ENCODE peak calls at places on chromosomes 6 and 20, in eight cellular contexts. R is AG04450; N is dorsolateral prefrontal cortex; B is HL-60; H is naive thymus-derived CD4-positive, alpha-beta T cell; G is pancreas; M is IMR-90; O is bronchial epithelial cell. Z is an unnamed sample.

GRCh38 chr6:15623282-15624116 is 39.3 kb downstream of the DTNBP1 start:
- DNase-seq in R (no peak), N (no peak), B (no peak), H (peak), G (no peak), M (peak), O (peak), Z (no peak)

GRCh38 chr6:149887343-149887742 is 10.6 kb downstream of the RAET1E start:
- DNase-seq in R (no peak), N (no peak), B (no peak), H (no peak), G (no peak), M (peak), O (peak), Z (no peak)

GRCh38 chr6:2818593-2818992 is 23.1 kb downstream of the SERPINB1 start:
- DNase-seq in R (no peak), N (no peak), B (no peak), H (no peak), G (no peak), M (peak), O (peak), Z (no peak)

GRCh38 chr6:37459981-37460800 is 27.2 kb downstream of the CMTR1 start:
- DNase-seq in R (no peak), N (no peak), B (no peak), H (no peak), G (no peak), M (no peak), O (no peak), Z (no peak)

GRCh38 chr6:37262446-37263026 is 4.6 kb upstream of the TMEM217 start:
- DNase-seq in R (no peak), N (no peak), B (no peak), H (no peak), G (no peak), M (no peak), O (no peak), Z (peak)

GRCh38 chr6:163949367-163949766 is 534.8 kb downstream of the QKI start:
- DNase-seq in R (no peak), N (no peak), B (no peak), H (no peak), G (no peak), M (peak), O (no peak), Z (no peak)

GRCh38 chr6:152170702-152171667 is 363.5 kb downstream of the ESR1 start:
- DNase-seq in R (peak), N (no peak), B (no peak), H (no peak), G (no peak), M (peak), O (no peak), Z (no peak)

GRCh38 chr6:18148304-18149025 is 6.4 kb downstream of the TPMT start:
- DNase-seq in R (peak), N (no peak), B (no peak), H (no peak), G (no peak), M (peak), O (peak), Z (no peak)

GRCh38 chr6:14130431-14131075 is 13.0 kb downstream of the CD83 start:
- DNase-seq in R (no peak), N (no peak), B (no peak), H (no peak), G (no peak), M (peak), O (peak), Z (no peak)

GRCh38 chr6:7173843-7174503 is 66.2 kb downstream of the RREB1 start:
- DNase-seq in R (no peak), N (no peak), B (no peak), H (no peak), G (no peak), M (no peak), O (no peak), Z (no peak)

GRCh38 chr20:48571945-48572589 is 255.7 kb downstream of the PREX1 start:
- DNase-seq in R (no peak), N (no peak), B (no peak), H (no peak), G (no peak), M (no peak), O (no peak), Z (no peak)

GRCh38 chr6:151254451-151255081 is 14.8 kb downstream of the AKAP12 start:
- DNase-seq in R (no peak), N (no peak), B (no peak), H (no peak), G (no peak), M (peak), O (peak), Z (no peak)

GRCh38 chr6:106025655-106026054 is 60.5 kb upstream of the PRDM1 start:
- DNase-seq in R (no peak), N (no peak), B (no peak), H (no peak), G (no peak), M (peak), O (no peak), Z (no peak)

GRCh38 chr6:47478233-47479155 is 905 bp downstream of the CD2AP start:
- DNase-seq in R (no peak), N (no peak), B (peak), H (peak), G (no peak), M (peak), O (peak), Z (peak)

GRCh38 chr6:138673317-138674014 is 100.1 kb upstream of the CCDC28A start:
- DNase-seq in R (no peak), N (no peak), B (peak), H (no peak), G (no peak), M (no peak), O (no peak), Z (no peak)

GRCh38 chr6:159067334-159067733 is 22.5 kb upstream of the TAGAP start:
- DNase-seq in R (no peak), N (no peak), B (peak), H (no peak), G (no peak), M (no peak), O (peak), Z (no peak)

GRCh38 chr6:159084493-159085091 is 39.8 kb upstream of the TAGAP start:
- DNase-seq in R (no peak), N (no peak), B (no peak), H (no peak), G (no peak), M (peak), O (peak), Z (no peak)

GRCh38 chr6:71492668-71493067 is 204.1 kb downstream of the OGFRL1 start:
- DNase-seq in R (no peak), N (no peak), B (no peak), H (no peak), G (no peak), M (no peak), O (no peak), Z (no peak)

GRCh38 chr20:58614984-58615760 is 35.9 kb upstream of the STX16 start:
- DNase-seq in R (no peak), N (no peak), B (no peak), H (no peak), G (no peak), M (no peak), O (no peak), Z (peak)

GRCh38 chr6:15264902-15265761 is 19.3 kb downstream of the JARID2 start:
- DNase-seq in R (peak), N (peak), B (peak), H (no peak), G (no peak), M (peak), O (no peak), Z (peak)

GRCh38 chr6:56891754-56892153 is 63.2 kb upstream of the BEND6 start:
- DNase-seq in R (peak), N (no peak), B (no peak), H (no peak), G (no peak), M (peak), O (no peak), Z (no peak)

GRCh38 chr20:56710577-56711465 is 81.7 kb downstream of the TFAP2C start:
- DNase-seq in R (no peak), N (no peak), B (no peak), H (no peak), G (no peak), M (peak), O (peak), Z (no peak)

GRCh38 chr6:83536034-83536646 is 23.8 kb downstream of the PRSS35 start:
- DNase-seq in R (no peak), N (no peak), B (peak), H (peak), G (peak), M (peak), O (peak), Z (peak)

GRCh38 chr6:36442083-36442670 is 477 bp downstream of the PXT1 start:
- DNase-seq in R (no peak), N (no peak), B (no peak), H (no peak), G (no peak), M (no peak), O (peak), Z (no peak)

GRCh38 chr20:34512266-34512954 is 3.8 kb upstream of the DYNLRB1 start:
- DNase-seq in R (no peak), N (no peak), B (no peak), H (no peak), G (no peak), M (peak), O (no peak), Z (no peak)

GRCh38 chr6:134178230-134179044 is 126.0 kb upstream of the SLC2A12 start:
- DNase-seq in R (peak), N (peak), B (peak), H (peak), G (peak), M (peak), O (peak), Z (no peak)

GRCh38 chr6:92989656-92990055 is 429.7 kb downstream of the EPHA7 start:
- DNase-seq in R (no peak), N (no peak), B (no peak), H (no peak), G (no peak), M (no peak), O (no peak), Z (no peak)

GRCh38 chr6:36920546-36920945 is 34.0 kb upstream of the PI16 start:
- DNase-seq in R (no peak), N (no peak), B (no peak), H (no peak), G (no peak), M (peak), O (no peak), Z (no peak)

GRCh38 chr6:40299666-40300065 is 287.5 kb downstream of the LRFN2 start:
- DNase-seq in R (no peak), N (peak), B (no peak), H (no peak), G (no peak), M (no peak), O (no peak), Z (no peak)

GRCh38 chr6:75747371-75747984 is 1.6 kb upstream of the MYO6 start:
- DNase-seq in R (no peak), N (no peak), B (no peak), H (no peak), G (no peak), M (no peak), O (peak), Z (peak)

GRCh38 chr6:123203928-123204327 is 207.9 kb downstream of the CLVS2 start:
- DNase-seq in R (no peak), N (no peak), B (no peak), H (no peak), G (no peak), M (no peak), O (no peak), Z (no peak)

GRCh38 chr20:36572701-36573102 is 695 bp upstream of the TGIF2 start:
- DNase-seq in R (no peak), N (no peak), B (no peak), H (peak), G (no peak), M (peak), O (peak), Z (no peak)

GRCh38 chr6:136487746-136488145 is 62.5 kb downstream of the MAP7 start:
- DNase-seq in R (no peak), N (no peak), B (no peak), H (no peak), G (no peak), M (no peak), O (peak), Z (no peak)

GRCh38 chr6:20170455-20171148 is 41.7 kb downstream of the MBOAT1 start:
- DNase-seq in R (no peak), N (no peak), B (peak), H (no peak), G (no peak), M (no peak), O (no peak), Z (no peak)

GRCh38 chr20:34112600-34113061 is 588 bp upstream of the EIF2S2 start:
- DNase-seq in R (no peak), N (peak), B (peak), H (no peak), G (no peak), M (peak), O (peak), Z (no peak)

GRCh38 chr6:87791982-87792381 is 89.9 kb upstream of the AKIRIN2 start:
- DNase-seq in R (no peak), N (no peak), B (no peak), H (no peak), G (no peak), M (no peak), O (no peak), Z (no peak)

GRCh38 chr6:108921547-108922331 is 73.5 kb downstream of the ARMC2 start:
- DNase-seq in R (no peak), N (no peak), B (no peak), H (no peak), G (no peak), M (peak), O (no peak), Z (no peak)

GRCh38 chr6:25411316-25411961 is 132.3 kb downstream of the CARMIL1 start:
- DNase-seq in R (no peak), N (no peak), B (no peak), H (no peak), G (no peak), M (no peak), O (no peak), Z (no peak)

GRCh38 chr6:164262348-164262747 is 847.8 kb downstream of the QKI start:
- DNase-seq in R (no peak), N (no peak), B (no peak), H (no peak), G (no peak), M (no peak), O (no peak), Z (no peak)

GRCh38 chr6:156657311-156657710 is 119.9 kb upstream of the ARID1B start:
- DNase-seq in R (no peak), N (no peak), B (no peak), H (no peak), G (no peak), M (no peak), O (no peak), Z (no peak)
- H3K4me3 ChIP-seq in R (no peak), N (no peak), B (no peak), H (no peak), G (no peak), M (no peak), O (no peak), Z (no peak)

GRCh38 chr6:157764346-157765068 is 58.5 kb upstream of the SNX9 start:
- DNase-seq in R (peak), N (peak), B (peak), H (peak), G (peak), M (peak), O (peak), Z (no peak)
- H3K4me3 ChIP-seq in R (peak), N (no peak), B (no peak), H (peak), G (no peak), M (no peak), O (no peak), Z (no peak)

DNA sequence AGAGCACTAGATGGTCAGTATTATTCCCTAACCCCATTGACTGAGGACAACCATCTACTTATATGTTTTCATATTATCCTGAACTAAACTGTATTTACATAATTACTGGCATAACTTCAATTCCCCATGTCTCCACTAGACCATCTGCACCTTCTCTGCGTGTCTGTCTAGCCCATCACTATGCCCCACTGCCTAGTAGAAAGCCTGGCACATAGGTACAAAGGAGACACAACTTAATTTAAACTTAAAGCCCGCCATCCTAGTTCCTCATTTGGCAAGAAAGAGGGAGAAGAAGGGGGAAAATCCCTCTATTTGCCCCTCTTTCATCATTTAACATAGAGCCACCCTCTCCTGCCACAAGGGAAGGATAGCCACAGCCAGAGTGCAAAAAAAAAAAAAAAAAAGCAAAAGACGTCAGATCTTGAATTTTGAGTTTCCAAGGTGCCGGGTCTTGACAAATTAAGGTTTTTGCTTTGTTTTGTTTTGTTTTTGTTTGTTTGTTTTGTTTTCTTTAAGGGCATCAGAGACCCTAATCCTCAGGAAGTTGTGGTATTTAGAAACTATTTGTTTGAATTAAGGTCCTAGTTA is 1.8 kb downstream of the PKIG start:
- DNase-seq in R (no peak), N (no peak), B (no peak), H (no peak), G (no peak), M (no peak), O (no peak), Z (no peak)
- H3K4me3 ChIP-seq in R (peak), N (no peak), B (no peak), H (no peak), G (no peak), M (no peak), O (no peak), Z (no peak)

GRCh38 chr20:22402550-22402949 is 181.8 kb downstream of the FOXA2 start:
- DNase-seq in R (no peak), N (no peak), B (no peak), H (no peak), G (no peak), M (no peak), O (no peak), Z (no peak)

GRCh38 chr20:22404609-22405170 is 179.7 kb downstream of the FOXA2 start:
- DNase-seq in R (no peak), N (no peak), B (no peak), H (no peak), G (no peak), M (no peak), O (no peak), Z (no peak)

GRCh38 chr20:22407237-22408193 is 176.9 kb downstream of the FOXA2 start:
- DNase-seq in R (no peak), N (no peak), B (no peak), H (no peak), G (no peak), M (no peak), O (no peak), Z (no peak)

GRCh38 chr20:22402990-22403859 is 181.1 kb downstream of the FOXA2 start:
- DNase-seq in R (no peak), N (no peak), B (no peak), H (no peak), G (no peak), M (no peak), O (peak), Z (no peak)

DNA sequence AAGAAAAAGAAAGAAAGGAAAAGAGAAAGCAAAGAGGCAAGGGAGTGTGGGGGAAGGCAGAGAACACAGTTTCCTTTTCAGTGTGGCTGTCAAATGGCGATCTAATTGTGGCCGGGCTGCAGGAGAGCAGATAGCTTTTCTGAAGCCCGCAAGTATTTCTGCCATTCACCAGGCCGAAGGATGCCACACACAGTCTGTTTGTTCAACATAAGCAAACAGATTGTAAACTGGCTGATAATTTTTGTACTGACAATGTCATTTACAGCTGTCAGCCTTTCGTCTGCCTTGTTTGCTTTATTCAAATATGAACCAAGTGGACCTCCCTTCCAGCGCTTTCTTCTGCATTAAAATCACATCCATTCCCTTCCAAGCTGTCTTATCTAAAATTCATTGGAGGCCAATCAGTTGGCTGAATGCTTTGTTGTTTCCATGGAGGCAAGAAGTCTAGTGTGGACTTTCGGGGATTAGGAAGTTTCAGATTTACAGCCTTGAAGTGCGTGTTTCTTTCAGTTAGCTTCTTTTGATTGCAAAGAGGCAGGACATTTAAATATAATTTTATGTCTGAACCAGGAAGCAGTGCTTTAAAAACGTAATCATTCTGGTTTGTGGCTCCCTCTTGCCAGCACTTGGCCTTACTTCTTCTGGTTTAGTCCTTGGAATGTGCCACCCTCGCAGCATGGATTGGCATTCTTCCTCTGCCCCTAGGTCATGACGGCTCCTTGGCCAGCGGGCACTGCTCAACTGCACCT is 180.3 kb downstream of the FOXA2 start:
- DNase-seq in R (no peak), N (no peak), B (no peak), H (no peak), G (no peak), M (no peak), O (no peak), Z (peak)
- H3K4me3 ChIP-seq in R (no peak), N (peak), B (no peak), H (no peak), G (no peak), M (no peak), O (no peak), Z (no peak)

Z was measured in LNCaP clone FGC.